ENCODE peak calls at places on chromosomes 7 and 10, in nine cellular contexts. R is lower lobe of right lung; G is ovary; Y is neural progenitor cell; I is NCI-H1105 treated with DMSO at 0.1 percent for 48 hours; Q is effector memory CD8-positive, alpha-beta T cell; T is effector CD4-positive, alpha-beta T cell; L is HL-60; H is RPMI8226. M is an unnamed sample.

GRCh38 chr7:44066494-44067063 is 1.2 kb upstream of the PGAM2 start:
- DNase-seq in R (peak), G (peak), Y (no peak), I (no peak), Q (no peak), T (no peak), L (no peak), H (no peak), M (no peak)

GRCh38 chr7:2757904-2758672 is 70.1 kb downstream of the AMZ1 start:
- DNase-seq in R (no peak), G (peak), Y (no peak), I (no peak), Q (peak), T (no peak), L (peak), H (peak), M (peak)

GRCh38 chr10:100245484-100246220 is 16.3 kb upstream of the CHUK start:
- DNase-seq in R (no peak), G (no peak), Y (no peak), I (no peak), Q (no peak), T (no peak), L (no peak), H (no peak), M (no peak)

GRCh38 chr7:129209067-129209926 is 15.5 kb upstream of the AHCYL2 start:
- DNase-seq in R (no peak), G (no peak), Y (no peak), I (no peak), Q (no peak), T (no peak), L (no peak), H (no peak), M (no peak)

GRCh38 chr10:15719062-15719898 is 442 bp downstream of the ITGA8 start:
- DNase-seq in R (no peak), G (no peak), Y (peak), I (peak), Q (no peak), T (no peak), L (no peak), H (peak), M (no peak)

GRCh38 chr7:129008645-129009414 is 46.1 kb downstream of the TNPO3 start:
- DNase-seq in R (no peak), G (no peak), Y (no peak), I (no peak), Q (no peak), T (no peak), L (no peak), H (no peak), M (peak)

GRCh38 chr10:20596065-20596760 is 300.9 kb downstream of the NEBL start:
- DNase-seq in R (no peak), G (no peak), Y (no peak), I (no peak), Q (no peak), T (no peak), L (no peak), H (no peak), M (no peak)

GRCh38 chr10:89845541-89846275 is 144.3 kb downstream of the KIF20B start:
- DNase-seq in R (no peak), G (no peak), Y (no peak), I (no peak), Q (no peak), T (no peak), L (no peak), H (no peak), M (no peak)

GRCh38 chr10:20839141-20839540 is 58.0 kb downstream of the NEBL start:
- DNase-seq in R (no peak), G (no peak), Y (no peak), I (no peak), Q (no peak), T (no peak), L (no peak), H (no peak), M (no peak)

GRCh38 chr10:16360425-16360824 is 76.4 kb upstream of the PTER start:
- DNase-seq in R (no peak), G (no peak), Y (peak), I (no peak), Q (no peak), T (no peak), L (no peak), H (no peak), M (no peak)